ENCODE peak calls at places on chromosomes 3 and 15, in six cellular contexts. M is cardiac muscle cell; T is frontal cortex; J is stimulated activated CD4-positive, alpha-beta T cell treated with anti-CD3 and anti-CD28 coated beads, Interleukin-12 subunit alpha, Interleukin-12 subunit beta, amount 100 ng/mL, for 48 hours; Z is upper lobe of left lung; Y is GM03348. N is an unnamed sample.

GRCh38 chr15:98650871-98651481 is 2.6 kb downstream of the IGF1R start:
- DNase-seq in M (peak; percentile 40), T (no peak), J (peak; percentile 2), Z (no peak), Y (peak; percentile 43), N (no peak)

GRCh38 chr3:182533394-182533793 is 259.9 kb upstream of the ATP11B start:
- DNase-seq in M (no peak), T (no peak), J (no peak), Z (no peak), Y (no peak), N (no peak)

GRCh38 chr3:105362021-105362665 is 4.6 kb upstream of the ALCAM start:
- DNase-seq in M (peak; percentile 62), T (no peak), J (no peak), Z (no peak), Y (peak; percentile 34), N (no peak)

GRCh38 chr3:142597898-142598297 is 1.7 kb downstream of the PLS1 start:
- DNase-seq in M (no peak), T (no peak), J (no peak), Z (no peak), Y (no peak), N (no peak)

GRCh38 chr3:126858401-126858800 is 124.5 kb upstream of the PLXNA1 start:
- DNase-seq in M (no peak), T (no peak), J (no peak), Z (no peak), Y (no peak), N (no peak)

GRCh38 chr3:144142151-144142855 is 170.7 kb downstream of the DIPK2A start:
- DNase-seq in M (peak; percentile 41), T (no peak), J (no peak), Z (no peak), Y (peak; percentile 12), N (no peak)

GRCh38 chr3:139460096-139460495 is 16.2 kb downstream of the RBP2 start:
- DNase-seq in M (no peak), T (no peak), J (no peak), Z (no peak), Y (no peak), N (no peak)

GRCh38 chr3:124322966-124323365 is 331.0 kb upstream of the ROPN1 start:
- DNase-seq in M (no peak), T (no peak), J (no peak), Z (no peak), Y (no peak), N (no peak)

GRCh38 chr3:123447749-123448502 is 964 bp downstream of the ADCY5 start:
- DNase-seq in M (no peak), T (peak; percentile 70), J (peak; percentile 28), Z (peak; percentile 88), Y (peak; percentile 75), N (peak; percentile 34)

GRCh38 chr3:8768364-8769087 is 887 bp downstream of the OXTR start:
- DNase-seq in M (no peak), T (no peak), J (no peak), Z (no peak), Y (peak; percentile 28), N (no peak)

GRCh38 chr3:79598594-79598993 is 169.2 kb downstream of the ROBO1 start:
- DNase-seq in M (no peak), T (no peak), J (no peak), Z (no peak), Y (no peak), N (no peak)

GRCh38 chr3:158722108-158722507 is 10.1 kb downstream of the RARRES1 start:
- DNase-seq in M (no peak), T (no peak), J (no peak), Z (no peak), Y (no peak), N (no peak)

GRCh38 chr15:31179683-31180082 is 78.2 kb upstream of the TRPM1 start:
- DNase-seq in M (no peak), T (no peak), J (no peak), Z (no peak), Y (no peak), N (no peak)

GRCh38 chr3:7292362-7292761 is 431.4 kb downstream of the GRM7 start:
- DNase-seq in M (peak; percentile 2), T (no peak), J (no peak), Z (no peak), Y (no peak), N (no peak)

GRCh38 chr3:62103531-62103930 is 269.8 kb downstream of the FEZF2 start:
- DNase-seq in M (no peak), T (no peak), J (no peak), Z (no peak), Y (no peak), N (no peak)

GRCh38 chr15:39835550-39835949 is 52.9 kb upstream of the FSIP1 start:
- DNase-seq in M (no peak), T (no peak), J (no peak), Z (no peak), Y (no peak), N (no peak)

GRCh38 chr15:35912196-35912595 is 366.2 kb upstream of the DPH6 start:
- DNase-seq in M (peak; percentile 45), T (no peak), J (no peak), Z (no peak), Y (peak; percentile 9), N (no peak)

GRCh38 chr3:114823061-114823460 is 324.0 kb downstream of the ZBTB20 start:
- DNase-seq in M (no peak), T (no peak), J (no peak), Z (no peak), Y (no peak), N (no peak)

GRCh38 chr3:185995352-185995751 is 57.5 kb upstream of the TRA2B start:
- DNase-seq in M (peak; percentile 77), T (no peak), J (no peak), Z (no peak), Y (peak; percentile 45), N (no peak)

GRCh38 chr15:75827691-75828090 is 15.6 kb upstream of the UBE2Q2 start:
- DNase-seq in M (no peak), T (no peak), J (no peak), Z (no peak), Y (no peak), N (no peak)

GRCh38 chr3:147119346-147119745 is 287.0 kb downstream of the ZIC4 start:
- DNase-seq in M (no peak), T (no peak), J (no peak), Z (no peak), Y (no peak), N (no peak)